ENCODE peak calls at places on chromosomes 13 and 19, in seven cellular contexts. A is suprapubic skin, L is SK-N-SH, T is HepG2, V is tibial nerve, U is stomach, I is A549. S is an unnamed sample.

GRCh38 chr19:30757836-30758617 is 385.8 kb downstream of the ZNF536 start:
- DNase-seq in A (no peak), L (no peak), T (no peak), V (no peak), U (no peak), I (no peak), S (no peak)

GRCh38 chr19:49580264-49581006 is at the start of gene NOSIP:
- DNase-seq in A (peak), L (peak), T (peak), V (peak), U (peak), I (peak), S (peak)

GRCh38 chr13:94014461-94014860 is 465.0 kb downstream of the DCT start:
- DNase-seq in A (no peak), L (no peak), T (no peak), V (no peak), U (no peak), I (no peak), S (no peak)

GRCh38 chr19:55336101-55336500 is 3.6 kb upstream of the KMT5C start:
- DNase-seq in A (no peak), L (no peak), T (no peak), V (no peak), U (no peak), I (no peak), S (no peak)

GRCh38 chr13:94090773-94091172 is 388.7 kb downstream of the DCT start:
- DNase-seq in A (no peak), L (no peak), T (no peak), V (no peak), U (no peak), I (no peak), S (no peak)

GRCh38 chr13:44040070-44040753 is 160.5 kb downstream of the LACC1 start:
- DNase-seq in A (no peak), L (no peak), T (no peak), V (no peak), U (no peak), I (no peak), S (no peak)

GRCh38 chr19:17359905-17360800 is 17.0 kb downstream of the PLVAP start:
- DNase-seq in A (no peak), L (no peak), T (no peak), V (no peak), U (no peak), I (no peak), S (no peak)

GRCh38 chr13:23081246-23081645 is 99.5 kb upstream of the SGCG start:
- DNase-seq in A (no peak), L (no peak), T (no peak), V (no peak), U (no peak), I (no peak), S (no peak)

GRCh38 chr19:2960120-2960519 is 15.3 kb upstream of the ZNF77 start:
- DNase-seq in A (no peak), L (no peak), T (no peak), V (no peak), U (no peak), I (no peak), S (no peak)

GRCh38 chr13:112072531-112073244 is 5.7 kb downstream of the SOX1 start:
- DNase-seq in A (peak), L (no peak), T (no peak), V (no peak), U (no peak), I (no peak), S (no peak)

GRCh38 chr13:93535256-93535655 is 308.6 kb downstream of the GPC6 start:
- DNase-seq in A (no peak), L (no peak), T (peak), V (no peak), U (no peak), I (peak), S (no peak)

DNA sequence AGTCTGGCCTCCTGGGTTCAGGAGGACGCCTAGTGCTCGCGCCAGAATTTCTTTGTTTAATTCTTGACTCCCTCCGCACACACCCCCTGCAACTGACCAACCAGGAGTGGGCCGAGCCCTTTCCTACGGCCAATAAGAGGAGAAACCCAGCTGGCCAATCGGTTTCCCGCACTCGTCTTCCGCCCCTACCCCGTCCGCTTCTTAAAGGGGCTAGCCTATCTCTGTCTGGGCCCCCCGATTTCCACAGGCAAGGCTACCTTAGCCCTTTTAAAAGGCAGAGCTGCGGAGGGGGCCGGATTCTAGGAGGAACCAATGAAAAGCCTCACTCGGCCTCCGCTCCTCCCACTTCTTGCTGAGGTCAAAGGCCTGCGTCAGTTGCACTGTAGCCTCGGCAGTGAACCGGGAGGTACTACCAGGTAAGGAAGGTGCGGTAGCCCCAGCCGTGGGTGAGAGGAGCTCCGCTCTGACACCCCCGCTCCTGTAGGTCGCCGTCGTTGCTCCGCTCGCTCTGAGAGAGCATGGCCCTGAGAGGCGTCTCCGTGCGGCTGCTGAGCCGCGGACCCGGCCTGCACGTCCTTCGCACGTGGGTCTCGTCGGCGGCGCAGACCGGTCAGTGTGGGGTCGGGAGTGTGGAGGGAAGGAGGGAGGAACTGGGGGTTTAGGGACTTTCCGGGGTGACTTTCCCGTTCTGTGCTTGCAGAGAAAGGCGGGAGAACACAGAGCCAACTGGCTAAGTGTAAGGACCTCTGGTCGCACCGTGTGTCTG is at the start of gene GCDH:
- DNase-seq in A (peak), L (peak), T (peak), V (peak), U (peak), I (peak), S (peak)
- TF ChIP-seq EP300 in A (no peak), L (no peak), T (no peak), V (peak), U (no peak), I (no peak), S (no peak)

DNA sequence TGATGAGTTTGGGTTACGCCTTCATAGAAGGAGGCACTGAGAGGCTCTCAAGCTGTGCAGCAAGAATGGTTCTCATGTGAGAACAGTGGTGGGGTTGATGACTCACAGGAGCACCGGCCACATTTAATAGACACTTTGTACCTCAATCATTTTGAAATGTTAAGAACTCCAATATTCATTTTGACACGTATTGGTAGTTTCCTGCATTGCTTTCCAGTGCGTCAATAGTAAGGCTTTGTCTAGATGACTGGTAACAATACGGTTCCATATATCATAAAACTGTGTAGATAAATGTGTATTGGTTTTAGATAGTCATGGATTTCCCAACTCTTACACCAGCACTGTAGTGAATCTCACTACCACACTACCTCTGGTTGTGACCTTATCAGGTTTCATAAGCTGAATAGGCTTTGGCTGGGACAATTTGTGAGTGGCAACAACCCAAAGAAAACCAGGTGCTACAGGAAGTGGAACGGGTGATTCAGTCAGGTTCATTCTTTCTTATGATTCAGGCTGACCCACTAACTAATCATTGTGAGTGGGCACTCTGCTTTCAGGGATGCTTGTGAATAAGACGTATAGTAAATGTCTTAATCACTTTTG is 362.6 kb downstream of the KLF5 start:
- DNase-seq in A (no peak), L (no peak), T (no peak), V (no peak), U (peak), I (no peak), S (no peak)
- TF ChIP-seq EP300 in A (no peak), L (no peak), T (no peak), V (no peak), U (no peak), I (no peak), S (no peak)

DNA sequence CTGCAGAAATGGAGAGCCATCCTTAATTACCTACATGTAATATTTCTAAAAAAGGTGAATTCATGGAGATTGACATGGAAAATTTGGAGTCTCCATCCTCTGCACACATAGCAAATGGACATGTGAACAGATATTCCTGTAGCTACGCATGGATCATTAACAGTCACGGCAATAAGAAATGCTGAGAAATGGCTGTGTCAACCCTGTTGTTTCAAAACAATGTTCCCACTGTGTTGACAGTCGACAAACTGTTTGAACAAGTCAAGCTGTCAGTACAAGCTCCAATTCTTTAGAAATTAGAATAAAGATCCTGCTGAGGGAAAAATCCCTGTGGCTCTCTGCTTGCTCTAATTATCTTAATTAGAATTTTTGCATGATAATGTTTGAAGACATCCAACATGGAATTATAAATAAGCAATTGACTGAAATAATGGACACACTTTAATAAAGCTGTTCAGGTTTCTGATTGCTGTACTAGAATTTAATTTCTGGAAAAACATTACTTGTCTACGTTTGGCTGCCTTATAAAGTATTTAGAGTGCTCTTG is 37.9 kb upstream of the CPB2 start:
- DNase-seq in A (no peak), L (no peak), T (peak), V (no peak), U (no peak), I (peak), S (no peak)
- TF ChIP-seq EP300 in A (no peak), L (no peak), T (peak), V (no peak), U (no peak), I (no peak), S (no peak)

DNA sequence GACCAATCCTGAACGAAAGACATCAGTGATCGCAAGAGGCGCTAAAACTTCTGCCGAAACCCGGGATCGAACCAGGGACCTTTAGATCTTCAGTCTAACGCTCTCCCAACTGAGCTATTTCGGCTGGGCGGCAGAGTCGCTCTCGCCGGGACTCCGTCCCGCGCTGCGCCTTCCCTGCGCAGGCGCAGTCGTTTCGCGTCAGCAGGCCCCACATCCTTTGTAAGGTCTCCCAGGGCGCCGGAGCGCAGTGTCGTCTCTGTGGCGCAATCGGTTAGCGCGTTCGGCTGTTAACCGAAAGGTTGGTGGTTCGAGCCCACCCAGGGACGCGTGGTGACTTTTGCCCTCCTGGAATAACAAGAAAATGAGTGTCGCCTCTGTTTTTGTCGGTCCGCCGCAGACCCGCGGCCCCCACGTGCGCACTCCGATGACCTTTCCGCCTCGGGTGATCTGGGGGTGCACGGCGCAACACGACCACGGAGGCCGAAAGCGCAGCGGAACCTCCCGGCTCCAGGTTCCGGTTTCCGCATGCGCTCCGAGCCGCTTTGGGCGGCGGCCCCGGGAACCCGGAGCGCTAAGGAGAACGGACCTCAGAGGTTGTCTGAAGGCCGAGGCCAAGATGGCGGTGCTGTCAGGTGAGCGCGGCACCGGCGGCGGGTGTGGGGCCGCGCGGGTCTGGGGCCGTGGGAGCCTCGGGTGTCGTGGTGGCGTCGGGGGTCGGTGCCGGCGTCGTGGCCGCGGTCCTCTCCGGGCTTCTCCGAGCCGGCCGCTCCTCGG is at the start of gene NDUFS7:
- DNase-seq in A (peak), L (peak), T (peak), V (peak), U (peak), I (peak), S (peak)
- TF ChIP-seq EP300 in A (no peak), L (peak), T (peak), V (peak), U (no peak), I (no peak), S (no peak)

S was measured in upper lobe of left lung.